ENCODE peak calls at places on chromosomes 13 and 19, in six cellular contexts. One of them, this sample, is unnamed.

GRCh38 chr13:102707465-102707864 is 12.6 kb upstream of the METTL21C start:
- DNase-seq in EL: peak; percentile 93
- DNase-seq in fibroblast of mammary gland: peak; percentile 91
- DNase-seq in NCI-H1105: peak; percentile 24
- DNase-seq in omental fat pad: no peak
- DNase-seq in stimulated activated effector memory CD8-positive, alpha-beta T cell treated with anti-CD3 and anti-CD28 coated beads, Interleukin-12 subunit alpha, Interleukin-12 subunit beta, amount 100 ng/mL, for 72 hours: no peak
- DNase-seq in this sample: no peak

GRCh38 chr13:99847318-99847750 is 124.2 kb downstream of the ZIC5 start:
- DNase-seq in NCI-H1105: peak; percentile 23
- DNase-seq in fibroblast of mammary gland: no peak
- DNase-seq in stimulated activated effector memory CD8-positive, alpha-beta T cell treated with anti-CD3 and anti-CD28 coated beads, Interleukin-12 subunit alpha, Interleukin-12 subunit beta, amount 100 ng/mL, for 72 hours: no peak
- DNase-seq in EL: no peak
- DNase-seq in omental fat pad: no peak
- DNase-seq in this sample: no peak

GRCh38 chr13:80048802-80049201 is 292.1 kb downstream of the SPRY2 start:
- DNase-seq in NCI-H1105: no peak
- DNase-seq in fibroblast of mammary gland: peak; percentile 99
- DNase-seq in omental fat pad: peak; percentile 63
- DNase-seq in stimulated activated effector memory CD8-positive, alpha-beta T cell treated with anti-CD3 and anti-CD28 coated beads, Interleukin-12 subunit alpha, Interleukin-12 subunit beta, amount 100 ng/mL, for 72 hours: peak; percentile 47
- DNase-seq in EL: peak; percentile 96
- DNase-seq in this sample: peak; percentile 59

GRCh38 chr19:29758863-29759262 is 43.8 kb upstream of the C19orf12 start:
- DNase-seq in NCI-H1105: no peak
- DNase-seq in EL: no peak
- DNase-seq in fibroblast of mammary gland: no peak
- DNase-seq in omental fat pad: no peak
- DNase-seq in stimulated activated effector memory CD8-positive, alpha-beta T cell treated with anti-CD3 and anti-CD28 coated beads, Interleukin-12 subunit alpha, Interleukin-12 subunit beta, amount 100 ng/mL, for 72 hours: no peak
- DNase-seq in this sample: no peak

GRCh38 chr13:24052547-24052981 is 108.0 kb upstream of the SPATA13 start:
- DNase-seq in EL: no peak
- DNase-seq in NCI-H1105: no peak
- DNase-seq in omental fat pad: no peak
- DNase-seq in stimulated activated effector memory CD8-positive, alpha-beta T cell treated with anti-CD3 and anti-CD28 coated beads, Interleukin-12 subunit alpha, Interleukin-12 subunit beta, amount 100 ng/mL, for 72 hours: no peak
- DNase-seq in fibroblast of mammary gland: no peak
- DNase-seq in this sample: peak; percentile 15

GRCh38 chr19:14496849-14497346 is 971 bp upstream of the GIPC1 start:
- DNase-seq in NCI-H1105: no peak
- DNase-seq in EL: no peak
- DNase-seq in omental fat pad: no peak
- DNase-seq in fibroblast of mammary gland: no peak
- DNase-seq in stimulated activated effector memory CD8-positive, alpha-beta T cell treated with anti-CD3 and anti-CD28 coated beads, Interleukin-12 subunit alpha, Interleukin-12 subunit beta, amount 100 ng/mL, for 72 hours: no peak
- DNase-seq in this sample: no peak

GRCh38 chr19:5967994-5968430 is 9.9 kb downstream of the RANBP3 start:
- DNase-seq in stimulated activated effector memory CD8-positive, alpha-beta T cell treated with anti-CD3 and anti-CD28 coated beads, Interleukin-12 subunit alpha, Interleukin-12 subunit beta, amount 100 ng/mL, for 72 hours: peak; percentile 77
- DNase-seq in NCI-H1105: peak; percentile 32
- DNase-seq in EL: peak; percentile 82
- DNase-seq in omental fat pad: no peak
- DNase-seq in fibroblast of mammary gland: peak; percentile 84
- DNase-seq in this sample: peak; percentile 69

GRCh38 chr13:39273953-39274352 is 235.7 kb downstream of the NHLRC3 start:
- DNase-seq in EL: no peak
- DNase-seq in omental fat pad: no peak
- DNase-seq in NCI-H1105: no peak
- DNase-seq in fibroblast of mammary gland: no peak
- DNase-seq in stimulated activated effector memory CD8-positive, alpha-beta T cell treated with anti-CD3 and anti-CD28 coated beads, Interleukin-12 subunit alpha, Interleukin-12 subunit beta, amount 100 ng/mL, for 72 hours: no peak
- DNase-seq in this sample: peak; percentile 17

GRCh38 chr19:14686411-14686810 is 3.4 kb upstream of the ZNF333 start:
- DNase-seq in fibroblast of mammary gland: peak; percentile 25
- DNase-seq in NCI-H1105: no peak
- DNase-seq in EL: no peak
- DNase-seq in omental fat pad: no peak
- DNase-seq in stimulated activated effector memory CD8-positive, alpha-beta T cell treated with anti-CD3 and anti-CD28 coated beads, Interleukin-12 subunit alpha, Interleukin-12 subunit beta, amount 100 ng/mL, for 72 hours: no peak
- DNase-seq in this sample: peak; percentile 17

GRCh38 chr19:57830071-57830602 is at the start of gene ZNF587B:
- DNase-seq in fibroblast of mammary gland: peak; percentile 57
- DNase-seq in EL: peak; percentile 83
- DNase-seq in NCI-H1105: no peak
- DNase-seq in omental fat pad: peak; percentile 60
- DNase-seq in stimulated activated effector memory CD8-positive, alpha-beta T cell treated with anti-CD3 and anti-CD28 coated beads, Interleukin-12 subunit alpha, Interleukin-12 subunit beta, amount 100 ng/mL, for 72 hours: peak; percentile 53
- DNase-seq in this sample: peak; percentile 64

GRCh38 chr13:113791761-113792160 is 32.7 kb downstream of the TMEM255B start:
- DNase-seq in omental fat pad: peak; percentile 8
- DNase-seq in stimulated activated effector memory CD8-positive, alpha-beta T cell treated with anti-CD3 and anti-CD28 coated beads, Interleukin-12 subunit alpha, Interleukin-12 subunit beta, amount 100 ng/mL, for 72 hours: no peak
- DNase-seq in fibroblast of mammary gland: no peak
- DNase-seq in EL: no peak
- DNase-seq in NCI-H1105: no peak
- DNase-seq in this sample: no peak

GRCh38 chr13:39245688-39246087 is 207.4 kb downstream of the NHLRC3 start:
- DNase-seq in NCI-H1105: peak; percentile 17
- DNase-seq in stimulated activated effector memory CD8-positive, alpha-beta T cell treated with anti-CD3 and anti-CD28 coated beads, Interleukin-12 subunit alpha, Interleukin-12 subunit beta, amount 100 ng/mL, for 72 hours: no peak
- DNase-seq in fibroblast of mammary gland: no peak
- DNase-seq in EL: no peak
- DNase-seq in omental fat pad: no peak
- DNase-seq in this sample: no peak

GRCh38 chr19:39166571-39167391 is 30.0 kb upstream of the NCCRP1 start:
- DNase-seq in fibroblast of mammary gland: no peak
- DNase-seq in omental fat pad: no peak
- DNase-seq in stimulated activated effector memory CD8-positive, alpha-beta T cell treated with anti-CD3 and anti-CD28 coated beads, Interleukin-12 subunit alpha, Interleukin-12 subunit beta, amount 100 ng/mL, for 72 hours: no peak
- DNase-seq in EL: no peak
- DNase-seq in NCI-H1105: no peak
- DNase-seq in this sample: peak; percentile 88

GRCh38 chr19:46656541-46656940 is 4.4 kb downstream of the DACT3 start:
- DNase-seq in omental fat pad: no peak
- DNase-seq in EL: no peak
- DNase-seq in fibroblast of mammary gland: no peak
- DNase-seq in stimulated activated effector memory CD8-positive, alpha-beta T cell treated with anti-CD3 and anti-CD28 coated beads, Interleukin-12 subunit alpha, Interleukin-12 subunit beta, amount 100 ng/mL, for 72 hours: no peak
- DNase-seq in NCI-H1105: no peak
- DNase-seq in this sample: no peak

GRCh38 chr19:10424011-10424637 is 3.8 kb downstream of the PDE4A start:
- DNase-seq in EL: peak; percentile 80
- DNase-seq in NCI-H1105: peak; percentile 54
- DNase-seq in fibroblast of mammary gland: peak; percentile 71
- DNase-seq in omental fat pad: peak; percentile 74
- DNase-seq in stimulated activated effector memory CD8-positive, alpha-beta T cell treated with anti-CD3 and anti-CD28 coated beads, Interleukin-12 subunit alpha, Interleukin-12 subunit beta, amount 100 ng/mL, for 72 hours: peak; percentile 83
- DNase-seq in this sample: peak; percentile 86

GRCh38 chr19:7188682-7189629 is 105.3 kb downstream of the INSR start:
- DNase-seq in fibroblast of mammary gland: no peak
- DNase-seq in stimulated activated effector memory CD8-positive, alpha-beta T cell treated with anti-CD3 and anti-CD28 coated beads, Interleukin-12 subunit alpha, Interleukin-12 subunit beta, amount 100 ng/mL, for 72 hours: no peak
- DNase-seq in omental fat pad: no peak
- DNase-seq in EL: no peak
- DNase-seq in NCI-H1105: no peak
- DNase-seq in this sample: no peak

GRCh38 chr13:29654807-29655547 is 59.5 kb upstream of the SLC7A1 start:
- DNase-seq in stimulated activated effector memory CD8-positive, alpha-beta T cell treated with anti-CD3 and anti-CD28 coated beads, Interleukin-12 subunit alpha, Interleukin-12 subunit beta, amount 100 ng/mL, for 72 hours: no peak
- DNase-seq in fibroblast of mammary gland: peak; percentile 93
- DNase-seq in omental fat pad: no peak
- DNase-seq in EL: peak; percentile 89
- DNase-seq in NCI-H1105: no peak
- DNase-seq in this sample: no peak

GRCh38 chr19:13887529-13887928 is 10.6 kb downstream of the NANOS3 start:
- DNase-seq in fibroblast of mammary gland: peak; percentile 38
- DNase-seq in NCI-H1105: no peak
- DNase-seq in EL: peak; percentile 47
- DNase-seq in stimulated activated effector memory CD8-positive, alpha-beta T cell treated with anti-CD3 and anti-CD28 coated beads, Interleukin-12 subunit alpha, Interleukin-12 subunit beta, amount 100 ng/mL, for 72 hours: no peak
- DNase-seq in omental fat pad: no peak
- DNase-seq in this sample: no peak

GRCh38 chr19:54448037-54448773 is 794 bp upstream of the LENG8 start:
- DNase-seq in EL: peak; percentile 66
- DNase-seq in NCI-H1105: no peak
- DNase-seq in omental fat pad: no peak
- DNase-seq in stimulated activated effector memory CD8-positive, alpha-beta T cell treated with anti-CD3 and anti-CD28 coated beads, Interleukin-12 subunit alpha, Interleukin-12 subunit beta, amount 100 ng/mL, for 72 hours: peak; percentile 75
- DNase-seq in fibroblast of mammary gland: peak; percentile 62
- DNase-seq in this sample: peak; percentile 63

GRCh38 chr19:8484331-8484894 is 18.0 kb downstream of the PRAM1 start:
- DNase-seq in fibroblast of mammary gland: no peak
- DNase-seq in stimulated activated effector memory CD8-positive, alpha-beta T cell treated with anti-CD3 and anti-CD28 coated beads, Interleukin-12 subunit alpha, Interleukin-12 subunit beta, amount 100 ng/mL, for 72 hours: no peak
- DNase-seq in EL: no peak
- DNase-seq in NCI-H1105: no peak
- DNase-seq in omental fat pad: no peak
- DNase-seq in this sample: peak; percentile 56

GRCh38 chr13:44096906-44097305 is 217.2 kb downstream of the LACC1 start:
- DNase-seq in omental fat pad: no peak
- DNase-seq in fibroblast of mammary gland: no peak
- DNase-seq in NCI-H1105: no peak
- DNase-seq in EL: no peak
- DNase-seq in stimulated activated effector memory CD8-positive, alpha-beta T cell treated with anti-CD3 and anti-CD28 coated beads, Interleukin-12 subunit alpha, Interleukin-12 subunit beta, amount 100 ng/mL, for 72 hours: no peak
- DNase-seq in this sample: no peak

GRCh38 chr13:48533986-48534600 is 1.2 kb upstream of the RCBTB2 start:
- DNase-seq in stimulated activated effector memory CD8-positive, alpha-beta T cell treated with anti-CD3 and anti-CD28 coated beads, Interleukin-12 subunit alpha, Interleukin-12 subunit beta, amount 100 ng/mL, for 72 hours: no peak
- DNase-seq in fibroblast of mammary gland: no peak
- DNase-seq in EL: no peak
- DNase-seq in omental fat pad: no peak
- DNase-seq in NCI-H1105: no peak
- DNase-seq in this sample: no peak

GRCh38 chr19:7863971-7864718 is 10.0 kb downstream of the PRR36 start:
- DNase-seq in NCI-H1105: no peak
- DNase-seq in stimulated activated effector memory CD8-positive, alpha-beta T cell treated with anti-CD3 and anti-CD28 coated beads, Interleukin-12 subunit alpha, Interleukin-12 subunit beta, amount 100 ng/mL, for 72 hours: no peak
- DNase-seq in EL: no peak
- DNase-seq in omental fat pad: no peak
- DNase-seq in fibroblast of mammary gland: no peak
- DNase-seq in this sample: no peak

GRCh38 chr19:42440357-42441046 is 2.2 kb downstream of the CXCL17 start:
- DNase-seq in fibroblast of mammary gland: peak; percentile 70
- DNase-seq in EL: peak; percentile 67
- DNase-seq in NCI-H1105: peak; percentile 67
- DNase-seq in stimulated activated effector memory CD8-positive, alpha-beta T cell treated with anti-CD3 and anti-CD28 coated beads, Interleukin-12 subunit alpha, Interleukin-12 subunit beta, amount 100 ng/mL, for 72 hours: peak; percentile 89
- DNase-seq in omental fat pad: no peak
- DNase-seq in this sample: peak; percentile 84

GRCh38 chr13:36001561-36001960 is 129.6 kb downstream of the DCLK1 start:
- DNase-seq in EL: no peak
- DNase-seq in fibroblast of mammary gland: no peak
- DNase-seq in omental fat pad: no peak
- DNase-seq in NCI-H1105: no peak
- DNase-seq in stimulated activated effector memory CD8-positive, alpha-beta T cell treated with anti-CD3 and anti-CD28 coated beads, Interleukin-12 subunit alpha, Interleukin-12 subunit beta, amount 100 ng/mL, for 72 hours: no peak
- DNase-seq in this sample: no peak

GRCh38 chr13:26531751-26532150 is 25.7 kb upstream of the WASF3 start:
- DNase-seq in EL: no peak
- DNase-seq in omental fat pad: no peak
- DNase-seq in stimulated activated effector memory CD8-positive, alpha-beta T cell treated with anti-CD3 and anti-CD28 coated beads, Interleukin-12 subunit alpha, Interleukin-12 subunit beta, amount 100 ng/mL, for 72 hours: no peak
- DNase-seq in NCI-H1105: no peak
- DNase-seq in fibroblast of mammary gland: no peak
- DNase-seq in this sample: no peak

GRCh38 chr19:8539621-8540149 is 25.7 kb upstream of the ZNF414 start:
- DNase-seq in EL: no peak
- DNase-seq in fibroblast of mammary gland: no peak
- DNase-seq in omental fat pad: no peak
- DNase-seq in stimulated activated effector memory CD8-positive, alpha-beta T cell treated with anti-CD3 and anti-CD28 coated beads, Interleukin-12 subunit alpha, Interleukin-12 subunit beta, amount 100 ng/mL, for 72 hours: no peak
- DNase-seq in NCI-H1105: no peak
- DNase-seq in this sample: no peak

GRCh38 chr13:23724196-23724970 is 154.2 kb downstream of the TNFRSF19 start:
- DNase-seq in fibroblast of mammary gland: peak; percentile 74
- DNase-seq in NCI-H1105: no peak
- DNase-seq in stimulated activated effector memory CD8-positive, alpha-beta T cell treated with anti-CD3 and anti-CD28 coated beads, Interleukin-12 subunit alpha, Interleukin-12 subunit beta, amount 100 ng/mL, for 72 hours: no peak
- DNase-seq in omental fat pad: no peak
- DNase-seq in EL: no peak
- DNase-seq in this sample: no peak

GRCh38 chr19:19059837-19060611 is 3.8 kb upstream of the SLC25A42 start:
- DNase-seq in omental fat pad: no peak
- DNase-seq in stimulated activated effector memory CD8-positive, alpha-beta T cell treated with anti-CD3 and anti-CD28 coated beads, Interleukin-12 subunit alpha, Interleukin-12 subunit beta, amount 100 ng/mL, for 72 hours: no peak
- DNase-seq in EL: no peak
- DNase-seq in fibroblast of mammary gland: no peak
- DNase-seq in NCI-H1105: no peak
- DNase-seq in this sample: no peak

GRCh38 chr13:68170961-68171360 is 940.8 kb upstream of the PCDH9 start:
- DNase-seq in EL: no peak
- DNase-seq in omental fat pad: no peak
- DNase-seq in fibroblast of mammary gland: no peak
- DNase-seq in stimulated activated effector memory CD8-positive, alpha-beta T cell treated with anti-CD3 and anti-CD28 coated beads, Interleukin-12 subunit alpha, Interleukin-12 subunit beta, amount 100 ng/mL, for 72 hours: no peak
- DNase-seq in NCI-H1105: no peak
- DNase-seq in this sample: no peak

GRCh38 chr13:24927810-24928404 is 163.9 kb downstream of the RNF17 start:
- DNase-seq in stimulated activated effector memory CD8-positive, alpha-beta T cell treated with anti-CD3 and anti-CD28 coated beads, Interleukin-12 subunit alpha, Interleukin-12 subunit beta, amount 100 ng/mL, for 72 hours: no peak
- DNase-seq in omental fat pad: no peak
- DNase-seq in EL: no peak
- DNase-seq in fibroblast of mammary gland: no peak
- DNase-seq in NCI-H1105: no peak
- DNase-seq in this sample: no peak

GRCh38 chr13:28552288-28552687 is 57.4 kb upstream of the FLT1 start:
- DNase-seq in omental fat pad: no peak
- DNase-seq in stimulated activated effector memory CD8-positive, alpha-beta T cell treated with anti-CD3 and anti-CD28 coated beads, Interleukin-12 subunit alpha, Interleukin-12 subunit beta, amount 100 ng/mL, for 72 hours: no peak
- DNase-seq in fibroblast of mammary gland: no peak
- DNase-seq in EL: no peak
- DNase-seq in NCI-H1105: no peak
- DNase-seq in this sample: no peak